ENCODE peak calls at places on chromosomes 6 and 20, in ten cellular contexts. One of them, this sample, is unnamed. For H3K27me3, the result is how much of the 10 kb centered on the place peaks cover.

GRCh38 chr20:1273366-1273765 is 7.3 kb downstream of the SNPH start:
- DNase-seq in left lung: no peak
- DNase-seq in lung: no peak
- DNase-seq in cardiac muscle cell: no peak
- DNase-seq in breast epithelium: no peak
- DNase-seq in mammary epithelial cell: no peak
- DNase-seq in CD8-positive, alpha-beta memory T cell: no peak
- DNase-seq in GM23338: no peak
- DNase-seq in colonic mucosa: no peak
- DNase-seq in SJSA1: no peak
- DNase-seq in this sample: no peak

GRCh38 chr6:143146186-143146831 is 85.6 kb downstream of the AIG1 start:
- DNase-seq in SJSA1: no peak
- DNase-seq in GM23338: no peak
- DNase-seq in left lung: no peak
- DNase-seq in CD8-positive, alpha-beta memory T cell: no peak
- DNase-seq in breast epithelium: no peak
- DNase-seq in cardiac muscle cell: no peak
- DNase-seq in colonic mucosa: no peak
- DNase-seq in mammary epithelial cell: no peak
- DNase-seq in lung: no peak
- DNase-seq in this sample: no peak

GRCh38 chr20:19929749-19930148 is 87.4 kb upstream of the NAA20 start:
- DNase-seq in CD8-positive, alpha-beta memory T cell: no peak
- DNase-seq in cardiac muscle cell: peak
- DNase-seq in colonic mucosa: peak
- DNase-seq in breast epithelium: no peak
- DNase-seq in GM23338: no peak
- DNase-seq in left lung: no peak
- DNase-seq in lung: no peak
- DNase-seq in SJSA1: no peak
- DNase-seq in mammary epithelial cell: no peak
- DNase-seq in this sample: no peak

GRCh38 chr6:106973841-106974336 is 640 bp downstream of the CD24 start:
- DNase-seq in mammary epithelial cell: peak
- DNase-seq in left lung: no peak
- DNase-seq in SJSA1: no peak
- DNase-seq in CD8-positive, alpha-beta memory T cell: no peak
- DNase-seq in cardiac muscle cell: no peak
- DNase-seq in colonic mucosa: peak
- DNase-seq in lung: peak
- DNase-seq in breast epithelium: peak
- DNase-seq in GM23338: peak
- DNase-seq in this sample: no peak

GRCh38 chr6:16690244-16691142 is 70.8 kb downstream of the ATXN1 start:
- DNase-seq in left lung: no peak
- DNase-seq in SJSA1: no peak
- DNase-seq in breast epithelium: no peak
- DNase-seq in mammary epithelial cell: peak
- DNase-seq in GM23338: no peak
- DNase-seq in cardiac muscle cell: peak
- DNase-seq in colonic mucosa: no peak
- DNase-seq in CD8-positive, alpha-beta memory T cell: no peak
- DNase-seq in lung: no peak
- DNase-seq in this sample: no peak

GRCh38 chr6:170020041-170020583 is 268.7 kb downstream of the ERMARD start:
- DNase-seq in left lung: no peak
- DNase-seq in breast epithelium: peak
- DNase-seq in CD8-positive, alpha-beta memory T cell: no peak
- DNase-seq in mammary epithelial cell: no peak
- DNase-seq in SJSA1: no peak
- DNase-seq in colonic mucosa: no peak
- DNase-seq in cardiac muscle cell: no peak
- DNase-seq in lung: no peak
- DNase-seq in GM23338: no peak
- DNase-seq in this sample: no peak

GRCh38 chr6:25229671-25230321 is 49.4 kb upstream of the CARMIL1 start:
- DNase-seq in mammary epithelial cell: peak
- DNase-seq in colonic mucosa: no peak
- DNase-seq in left lung: no peak
- DNase-seq in CD8-positive, alpha-beta memory T cell: no peak
- DNase-seq in lung: no peak
- DNase-seq in SJSA1: peak
- DNase-seq in breast epithelium: no peak
- DNase-seq in GM23338: no peak
- DNase-seq in cardiac muscle cell: peak
- DNase-seq in this sample: no peak

GRCh38 chr6:110408891-110409290 is 6.5 kb downstream of the DDO start:
- DNase-seq in breast epithelium: no peak
- DNase-seq in GM23338: peak
- DNase-seq in left lung: no peak
- DNase-seq in SJSA1: no peak
- DNase-seq in mammary epithelial cell: no peak
- DNase-seq in lung: no peak
- DNase-seq in CD8-positive, alpha-beta memory T cell: no peak
- DNase-seq in cardiac muscle cell: no peak
- DNase-seq in colonic mucosa: no peak
- DNase-seq in this sample: no peak

GRCh38 chr20:32206383-32207210 is 946 bp downstream of the PLAGL2 start:
- DNase-seq in left lung: no peak
- DNase-seq in cardiac muscle cell: no peak
- DNase-seq in breast epithelium: no peak
- DNase-seq in mammary epithelial cell: no peak
- DNase-seq in colonic mucosa: no peak
- DNase-seq in CD8-positive, alpha-beta memory T cell: no peak
- DNase-seq in GM23338: no peak
- DNase-seq in SJSA1: no peak
- DNase-seq in lung: no peak
- DNase-seq in this sample: no peak

DNA sequence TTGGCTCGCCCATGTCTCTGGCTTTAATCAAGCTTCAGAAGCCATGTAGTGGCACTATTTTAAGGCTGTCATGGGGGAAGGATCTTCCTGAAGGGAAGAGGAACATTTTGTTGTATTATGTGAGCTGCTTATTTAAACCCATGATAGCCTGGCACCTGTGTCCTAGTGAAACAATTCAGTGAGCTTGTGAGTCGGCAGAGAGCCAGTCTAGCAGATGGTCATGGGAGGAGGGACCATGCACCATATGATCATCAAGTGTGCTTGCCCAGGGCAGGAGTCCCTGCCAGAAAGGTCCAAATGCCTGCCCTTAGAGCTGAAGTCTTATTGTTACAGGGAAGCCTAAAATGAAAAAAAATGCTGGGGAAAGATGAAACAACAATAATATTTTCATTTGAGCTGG is 132.9 kb downstream of the PRDM13 start:
- DNase-seq in colonic mucosa: no peak
- DNase-seq in cardiac muscle cell: no peak
- DNase-seq in left lung: no peak
- DNase-seq in CD8-positive, alpha-beta memory T cell: no peak
- DNase-seq in breast epithelium: no peak
- DNase-seq in lung: no peak
- DNase-seq in mammary epithelial cell: no peak
- DNase-seq in GM23338: no peak
- DNase-seq in SJSA1: no peak
- DNase-seq in this sample: no peak
- H3K27me3 ChIP-seq in colonic mucosa: under half
- H3K27me3 ChIP-seq in cardiac muscle cell: half or more
- H3K27me3 ChIP-seq in left lung: under half
- H3K27me3 ChIP-seq in CD8-positive, alpha-beta memory T cell: under half
- H3K27me3 ChIP-seq in breast epithelium: under half
- H3K27me3 ChIP-seq in lung: under half
- H3K27me3 ChIP-seq in mammary epithelial cell: under half
- H3K27me3 ChIP-seq in GM23338: under half
- H3K27me3 ChIP-seq in SJSA1: under half
- H3K27me3 ChIP-seq in this sample: under half

GRCh38 chr6:7136859-7137334 is 29.1 kb downstream of the RREB1 start:
- DNase-seq in CD8-positive, alpha-beta memory T cell: no peak
- DNase-seq in SJSA1: no peak
- DNase-seq in lung: no peak
- DNase-seq in colonic mucosa: no peak
- DNase-seq in breast epithelium: no peak
- DNase-seq in cardiac muscle cell: no peak
- DNase-seq in left lung: no peak
- DNase-seq in GM23338: no peak
- DNase-seq in mammary epithelial cell: no peak
- DNase-seq in this sample: no peak

GRCh38 chr6:7139835-7140470 is 32.2 kb downstream of the RREB1 start:
- DNase-seq in breast epithelium: no peak
- DNase-seq in colonic mucosa: no peak
- DNase-seq in SJSA1: no peak
- DNase-seq in left lung: no peak
- DNase-seq in GM23338: no peak
- DNase-seq in cardiac muscle cell: no peak
- DNase-seq in lung: no peak
- DNase-seq in CD8-positive, alpha-beta memory T cell: no peak
- DNase-seq in mammary epithelial cell: no peak
- DNase-seq in this sample: no peak

GRCh38 chr6:7138921-7139358 is 31.2 kb downstream of the RREB1 start:
- DNase-seq in lung: peak
- DNase-seq in left lung: no peak
- DNase-seq in GM23338: peak
- DNase-seq in SJSA1: no peak
- DNase-seq in breast epithelium: peak
- DNase-seq in mammary epithelial cell: peak
- DNase-seq in colonic mucosa: peak
- DNase-seq in cardiac muscle cell: no peak
- DNase-seq in CD8-positive, alpha-beta memory T cell: peak
- DNase-seq in this sample: no peak

GRCh38 chr6:7137335-7138106 is 29.8 kb downstream of the RREB1 start:
- DNase-seq in cardiac muscle cell: peak
- DNase-seq in mammary epithelial cell: peak
- DNase-seq in CD8-positive, alpha-beta memory T cell: peak
- DNase-seq in left lung: peak
- DNase-seq in colonic mucosa: peak
- DNase-seq in breast epithelium: no peak
- DNase-seq in GM23338: peak
- DNase-seq in SJSA1: peak
- DNase-seq in lung: no peak
- DNase-seq in this sample: no peak

DNA sequence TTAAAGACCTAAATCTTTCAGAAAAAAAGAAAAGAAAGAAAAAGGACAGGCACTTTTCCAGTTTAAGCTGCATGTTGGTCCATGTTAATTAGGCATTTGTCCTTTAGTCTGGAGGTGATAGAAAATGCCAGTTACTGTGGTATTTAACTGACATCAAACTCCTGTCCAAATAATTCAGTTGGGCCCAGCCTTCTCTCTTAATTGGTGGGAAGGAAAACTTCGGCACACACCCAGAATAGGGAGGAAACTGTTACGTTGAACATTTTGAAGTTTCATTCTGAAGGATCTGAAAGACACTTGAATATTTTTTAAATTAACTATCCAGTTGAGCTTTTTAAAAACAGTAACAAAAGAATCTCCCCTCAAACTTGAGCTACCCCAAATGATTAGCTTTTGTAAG is 30.4 kb downstream of the RREB1 start:
- DNase-seq in cardiac muscle cell: no peak
- DNase-seq in SJSA1: no peak
- DNase-seq in CD8-positive, alpha-beta memory T cell: no peak
- DNase-seq in lung: no peak
- DNase-seq in left lung: no peak
- DNase-seq in GM23338: no peak
- DNase-seq in breast epithelium: no peak
- DNase-seq in mammary epithelial cell: no peak
- DNase-seq in colonic mucosa: no peak
- DNase-seq in this sample: no peak
- H3K4me3 ChIP-seq in cardiac muscle cell: no peak
- H3K4me3 ChIP-seq in SJSA1: no peak
- H3K4me3 ChIP-seq in CD8-positive, alpha-beta memory T cell: peak
- H3K4me3 ChIP-seq in lung: no peak
- H3K4me3 ChIP-seq in left lung: no peak
- H3K4me3 ChIP-seq in GM23338: no peak
- H3K4me3 ChIP-seq in breast epithelium: no peak
- H3K4me3 ChIP-seq in mammary epithelial cell: peak
- H3K4me3 ChIP-seq in colonic mucosa: no peak
- H3K4me3 ChIP-seq in this sample: peak

DNA sequence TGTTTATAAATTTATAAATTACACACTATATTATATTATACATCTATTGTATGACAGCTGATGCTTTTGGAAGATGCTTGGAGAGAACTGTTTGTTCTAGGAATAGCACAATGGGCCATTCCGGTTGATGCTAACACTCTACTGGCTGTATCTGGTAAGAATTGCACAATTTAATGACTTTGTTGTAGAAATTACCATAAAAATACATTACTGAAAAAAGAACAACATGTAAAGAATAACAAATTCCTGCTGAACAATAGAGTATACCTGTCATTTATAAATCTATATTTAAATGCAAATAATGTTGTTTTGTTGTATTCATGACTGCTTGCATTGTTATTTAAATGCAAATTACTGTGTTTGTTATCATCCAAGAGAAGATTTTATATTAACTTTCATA is 14.4 kb downstream of the NR2E1 start:
- DNase-seq in cardiac muscle cell: no peak
- DNase-seq in GM23338: no peak
- DNase-seq in lung: no peak
- DNase-seq in mammary epithelial cell: no peak
- DNase-seq in breast epithelium: no peak
- DNase-seq in colonic mucosa: no peak
- DNase-seq in CD8-positive, alpha-beta memory T cell: no peak
- DNase-seq in SJSA1: no peak
- DNase-seq in left lung: no peak
- DNase-seq in this sample: no peak
- H3K27me3 ChIP-seq in cardiac muscle cell: half or more
- H3K27me3 ChIP-seq in GM23338: half or more
- H3K27me3 ChIP-seq in lung: under half
- H3K27me3 ChIP-seq in mammary epithelial cell: under half
- H3K27me3 ChIP-seq in breast epithelium: under half
- H3K27me3 ChIP-seq in colonic mucosa: under half
- H3K27me3 ChIP-seq in CD8-positive, alpha-beta memory T cell: under half
- H3K27me3 ChIP-seq in SJSA1: under half
- H3K27me3 ChIP-seq in left lung: half or more
- H3K27me3 ChIP-seq in this sample: under half

GRCh38 chr6:54778731-54779130 is 67.8 kb upstream of the FAM83B start:
- DNase-seq in GM23338: no peak
- DNase-seq in colonic mucosa: no peak
- DNase-seq in left lung: no peak
- DNase-seq in mammary epithelial cell: no peak
- DNase-seq in CD8-positive, alpha-beta memory T cell: no peak
- DNase-seq in breast epithelium: no peak
- DNase-seq in lung: no peak
- DNase-seq in cardiac muscle cell: no peak
- DNase-seq in SJSA1: no peak
- DNase-seq in this sample: no peak

GRCh38 chr6:54786154-54786553 is 60.4 kb upstream of the FAM83B start:
- DNase-seq in left lung: no peak
- DNase-seq in colonic mucosa: no peak
- DNase-seq in GM23338: no peak
- DNase-seq in CD8-positive, alpha-beta memory T cell: no peak
- DNase-seq in mammary epithelial cell: no peak
- DNase-seq in lung: no peak
- DNase-seq in breast epithelium: no peak
- DNase-seq in SJSA1: no peak
- DNase-seq in cardiac muscle cell: no peak
- DNase-seq in this sample: no peak

DNA sequence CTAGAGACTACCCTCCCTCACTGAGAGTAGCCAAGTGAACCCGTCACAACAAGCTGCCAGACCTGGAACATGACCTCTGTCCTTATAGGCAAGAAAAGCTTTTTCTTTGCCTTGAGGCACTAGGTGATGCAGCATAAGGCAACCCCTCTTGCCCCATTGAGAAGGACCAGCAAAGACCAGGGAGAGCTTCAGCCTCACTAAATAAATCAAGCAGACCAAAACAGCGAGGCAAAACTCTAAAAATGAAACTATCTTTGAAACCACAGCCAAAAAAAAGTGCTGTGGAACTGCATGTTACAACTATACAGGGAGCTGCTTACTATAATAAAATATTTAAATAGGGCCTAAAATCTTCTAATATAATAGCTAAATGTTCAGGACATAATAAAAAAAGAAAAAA is 62.5 kb upstream of the FAM83B start:
- DNase-seq in GM23338: no peak
- DNase-seq in cardiac muscle cell: no peak
- DNase-seq in lung: no peak
- DNase-seq in breast epithelium: no peak
- DNase-seq in left lung: no peak
- DNase-seq in CD8-positive, alpha-beta memory T cell: no peak
- DNase-seq in colonic mucosa: no peak
- DNase-seq in SJSA1: no peak
- DNase-seq in mammary epithelial cell: no peak
- DNase-seq in this sample: no peak
- H3K4me3 ChIP-seq in GM23338: no peak
- H3K4me3 ChIP-seq in cardiac muscle cell: no peak
- H3K4me3 ChIP-seq in lung: no peak
- H3K4me3 ChIP-seq in breast epithelium: no peak
- H3K4me3 ChIP-seq in left lung: no peak
- H3K4me3 ChIP-seq in CD8-positive, alpha-beta memory T cell: no peak
- H3K4me3 ChIP-seq in colonic mucosa: no peak
- H3K4me3 ChIP-seq in SJSA1: no peak
- H3K4me3 ChIP-seq in mammary epithelial cell: no peak
- H3K4me3 ChIP-seq in this sample: peak